ENCODE peak calls at places on chromosomes 5 and 9, in five cellular contexts. N, G, D, O and X are unnamed samples.

GRCh38 chr9:116910201-116910600 is 223.1 kb downstream of the TRIM32 start:
- DNase-seq in O (no peak), N (no peak), D (no peak), G (no peak), X (no peak)

GRCh38 chr9:123322771-123323481 is 33.1 kb upstream of the CRB2 start:
- DNase-seq in D (no peak), N (no peak), O (no peak), G (no peak), X (no peak)

GRCh38 chr5:38135486-38136031 is 122.8 kb upstream of the EGFLAM start:
- DNase-seq in G (no peak), O (no peak), N (no peak), D (no peak), X (no peak)

GRCh38 chr5:140875085-140876065 is at the start of gene PCDHA12:
- DNase-seq in D (no peak), G (no peak), O (no peak), N (no peak), X (no peak)

GRCh38 chr5:128736567-128736966 is 198.5 kb upstream of the FBN2 start:
- DNase-seq in N (no peak), G (no peak), D (no peak), O (no peak), X (no peak)

GRCh38 chr5:174045470-174046025 is at the start of gene NSG2:
- DNase-seq in D (peak; percentile 2), N (peak; percentile 56), G (peak; percentile 52), O (peak; percentile 89), X (peak; percentile 86)

GRCh38 chr9:94980947-94981632 is 254.6 kb downstream of the AOPEP start:
- DNase-seq in D (no peak), O (no peak), N (no peak), G (no peak), X (no peak)

GRCh38 chr5:43007246-43007910 is 32.7 kb downstream of the ANXA2R start:
- DNase-seq in N (peak; percentile 85), D (peak; percentile 64), G (peak; percentile 98), O (peak; percentile 84), X (peak; percentile 96)

GRCh38 chr5:91699429-91699828 is 316.3 kb upstream of the ARRDC3 start:
- DNase-seq in D (no peak), G (no peak), O (no peak), N (no peak), X (no peak)

GRCh38 chr5:118552731-118553360 is 435.5 kb downstream of the DTWD2 start:
- DNase-seq in G (no peak), O (no peak), N (no peak), D (no peak), X (no peak)

GRCh38 chr5:10982616-10983015 is 221.6 kb upstream of the DAP start:
- DNase-seq in G (no peak), D (no peak), O (no peak), N (no peak), X (no peak)

GRCh38 chr5:32612134-32612888 is 27.0 kb downstream of the SUB1 start:
- DNase-seq in G (peak; percentile 61), D (no peak), O (peak; percentile 31), N (no peak), X (no peak)

GRCh38 chr9:119453980-119454379 is 84.7 kb upstream of the BRINP1 start:
- DNase-seq in G (peak; percentile 10), N (no peak), D (no peak), O (no peak), X (no peak)

GRCh38 chr9:120563044-120563443 is 16.9 kb downstream of the CDK5RAP2 start:
- DNase-seq in D (no peak), O (no peak), N (no peak), G (no peak), X (no peak)

GRCh38 chr9:26157411-26157810 is 479.2 kb upstream of the TUSC1 start:
- DNase-seq in O (no peak), D (no peak), N (no peak), G (no peak), X (no peak)

GRCh38 chr9:133235549-133236222 is 26.6 kb upstream of the OBP2B start:
- DNase-seq in N (no peak), G (no peak), O (no peak), D (no peak), X (peak; percentile 78)

GRCh38 chr9:129549684-129550083 is 71.2 kb downstream of the C9orf50 start:
- DNase-seq in O (peak; percentile 14), N (no peak), D (no peak), G (peak; percentile 51), X (no peak)

GRCh38 chr9:92740015-92740408 is 24.6 kb downstream of the BICD2 start:
- DNase-seq in G (peak; percentile 40), D (no peak), O (no peak), N (no peak), X (no peak)

GRCh38 chr5:10140195-10140973 is 109.3 kb downstream of the ATPSCKMT start:
- DNase-seq in D (no peak), G (peak; percentile 6), N (no peak), O (no peak), X (no peak)

GRCh38 chr9:99109522-99109921 is 4.6 kb downstream of the TGFBR1 start:
- DNase-seq in N (no peak), D (peak; percentile 60), O (no peak), G (peak; percentile 74), X (no peak)

GRCh38 chr5:73031839-73032238 is 76.0 kb downstream of the FCHO2 start:
- DNase-seq in G (peak; percentile 83), N (peak; percentile 66), O (peak; percentile 91), D (no peak), X (no peak)

GRCh38 chr5:163489055-163489744 is 16.2 kb upstream of the MAT2B start:
- DNase-seq in N (no peak), O (peak; percentile 20), D (no peak), G (peak; percentile 16), X (no peak)

GRCh38 chr5:126052120-126052519 is 371.1 kb upstream of the GRAMD2B start:
- DNase-seq in D (no peak), G (no peak), O (no peak), N (no peak), X (no peak)

GRCh38 chr9:131672451-131672850 is 67.4 kb downstream of the RAPGEF1 start:
- DNase-seq in N (no peak), O (no peak), D (no peak), G (no peak), X (no peak)

GRCh38 chr5:4159681-4160080 is 564.0 kb downstream of the IRX1 start:
- DNase-seq in G (no peak), N (no peak), O (no peak), D (no peak), X (no peak)

GRCh38 chr5:42715791-42716190 is 40.8 kb upstream of the CCDC152 start:
- DNase-seq in G (no peak), O (peak; percentile 2), D (peak; percentile 17), N (no peak), X (no peak)